ENCODE peak calls at places on chromosome 5, in seven cellular contexts. One of them, this sample, is unnamed.

GRCh38 chr5:167773902-167774301 is 517.5 kb upstream of the WWC1 start:
- DNase-seq in ecto neural progenitor cell: no peak
- DNase-seq in GM23338: no peak
- DNase-seq in T-helper 1 cell: no peak
- DNase-seq in head of caudate nucleus: no peak
- DNase-seq in activated T-cell treated with anti-CD3 and anti-CD28 coated beads for 4 hours: no peak
- DNase-seq in DMS153: no peak
- DNase-seq in this sample: no peak

GRCh38 chr5:138978085-138978484 is 103.0 kb upstream of the LRRTM2 start:
- DNase-seq in ecto neural progenitor cell: no peak
- DNase-seq in GM23338: no peak
- DNase-seq in T-helper 1 cell: no peak
- DNase-seq in head of caudate nucleus: no peak
- DNase-seq in activated T-cell treated with anti-CD3 and anti-CD28 coated beads for 4 hours: no peak
- DNase-seq in DMS153: no peak
- DNase-seq in this sample: no peak

GRCh38 chr5:1718669-1719068 is 81.0 kb downstream of the MRPL36 start:
- DNase-seq in ecto neural progenitor cell: no peak
- DNase-seq in GM23338: peak
- DNase-seq in T-helper 1 cell: no peak
- DNase-seq in head of caudate nucleus: no peak
- DNase-seq in activated T-cell treated with anti-CD3 and anti-CD28 coated beads for 4 hours: no peak
- DNase-seq in DMS153: no peak
- DNase-seq in this sample: no peak

GRCh38 chr5:145324101-145324500 is 511.0 kb downstream of the PRELID2 start:
- DNase-seq in ecto neural progenitor cell: no peak
- DNase-seq in GM23338: no peak
- DNase-seq in T-helper 1 cell: no peak
- DNase-seq in head of caudate nucleus: no peak
- DNase-seq in activated T-cell treated with anti-CD3 and anti-CD28 coated beads for 4 hours: no peak
- DNase-seq in DMS153: no peak
- DNase-seq in this sample: no peak

GRCh38 chr5:158634713-158635112 is 465.0 kb downstream of the EBF1 start:
- DNase-seq in ecto neural progenitor cell: no peak
- DNase-seq in GM23338: no peak
- DNase-seq in T-helper 1 cell: no peak
- DNase-seq in head of caudate nucleus: no peak
- DNase-seq in activated T-cell treated with anti-CD3 and anti-CD28 coated beads for 4 hours: no peak
- DNase-seq in DMS153: no peak
- DNase-seq in this sample: no peak

GRCh38 chr5:154049685-154050084 is 10.9 kb downstream of the MFAP3 start:
- DNase-seq in ecto neural progenitor cell: no peak
- DNase-seq in GM23338: no peak
- DNase-seq in T-helper 1 cell: no peak
- DNase-seq in head of caudate nucleus: no peak
- DNase-seq in activated T-cell treated with anti-CD3 and anti-CD28 coated beads for 4 hours: no peak
- DNase-seq in DMS153: no peak
- DNase-seq in this sample: no peak

GRCh38 chr5:164504141-164504772 is 998.8 kb downstream of the MAT2B start:
- DNase-seq in ecto neural progenitor cell: peak
- DNase-seq in GM23338: peak
- DNase-seq in T-helper 1 cell: no peak
- DNase-seq in head of caudate nucleus: peak
- DNase-seq in activated T-cell treated with anti-CD3 and anti-CD28 coated beads for 4 hours: no peak
- DNase-seq in DMS153: no peak
- DNase-seq in this sample: peak

GRCh38 chr5:62183727-62184126 is 122.3 kb upstream of the KIF2A start:
- DNase-seq in ecto neural progenitor cell: no peak
- DNase-seq in GM23338: no peak
- DNase-seq in T-helper 1 cell: no peak
- DNase-seq in head of caudate nucleus: no peak
- DNase-seq in activated T-cell treated with anti-CD3 and anti-CD28 coated beads for 4 hours: no peak
- DNase-seq in DMS153: no peak
- DNase-seq in this sample: no peak

GRCh38 chr5:116652196-116652729 is 77.6 kb upstream of the SEMA6A start:
- DNase-seq in ecto neural progenitor cell: peak
- DNase-seq in GM23338: peak
- DNase-seq in T-helper 1 cell: no peak
- DNase-seq in head of caudate nucleus: peak
- DNase-seq in activated T-cell treated with anti-CD3 and anti-CD28 coated beads for 4 hours: no peak
- DNase-seq in DMS153: peak
- DNase-seq in this sample: peak

GRCh38 chr5:58265531-58265930 is 194.4 kb downstream of the PLK2 start:
- DNase-seq in ecto neural progenitor cell: no peak
- DNase-seq in GM23338: no peak
- DNase-seq in T-helper 1 cell: no peak
- DNase-seq in head of caudate nucleus: no peak
- DNase-seq in activated T-cell treated with anti-CD3 and anti-CD28 coated beads for 4 hours: no peak
- DNase-seq in DMS153: no peak
- DNase-seq in this sample: no peak

GRCh38 chr5:9440517-9440916 is 105.4 kb downstream of the SEMA5A start:
- DNase-seq in ecto neural progenitor cell: no peak
- DNase-seq in GM23338: no peak
- DNase-seq in T-helper 1 cell: no peak
- DNase-seq in head of caudate nucleus: no peak
- DNase-seq in activated T-cell treated with anti-CD3 and anti-CD28 coated beads for 4 hours: no peak
- DNase-seq in DMS153: no peak
- DNase-seq in this sample: no peak

GRCh38 chr5:962801-963200 is 45.8 kb upstream of the NKD2 start:
- DNase-seq in ecto neural progenitor cell: no peak
- DNase-seq in GM23338: no peak
- DNase-seq in T-helper 1 cell: no peak
- DNase-seq in head of caudate nucleus: no peak
- DNase-seq in activated T-cell treated with anti-CD3 and anti-CD28 coated beads for 4 hours: no peak
- DNase-seq in DMS153: no peak
- DNase-seq in this sample: no peak

GRCh38 chr5:72634444-72634843 is 127.2 kb upstream of the ZNF366 start:
- DNase-seq in ecto neural progenitor cell: no peak
- DNase-seq in GM23338: no peak
- DNase-seq in T-helper 1 cell: no peak
- DNase-seq in head of caudate nucleus: no peak
- DNase-seq in activated T-cell treated with anti-CD3 and anti-CD28 coated beads for 4 hours: no peak
- DNase-seq in DMS153: no peak
- DNase-seq in this sample: no peak

GRCh38 chr5:167903243-167903642 is 388.2 kb upstream of the WWC1 start:
- DNase-seq in ecto neural progenitor cell: no peak
- DNase-seq in GM23338: no peak
- DNase-seq in T-helper 1 cell: no peak
- DNase-seq in head of caudate nucleus: no peak
- DNase-seq in activated T-cell treated with anti-CD3 and anti-CD28 coated beads for 4 hours: no peak
- DNase-seq in DMS153: no peak
- DNase-seq in this sample: no peak

GRCh38 chr5:98962587-98962986 is 33.8 kb upstream of the CHD1 start:
- DNase-seq in ecto neural progenitor cell: no peak
- DNase-seq in GM23338: no peak
- DNase-seq in T-helper 1 cell: no peak
- DNase-seq in head of caudate nucleus: no peak
- DNase-seq in activated T-cell treated with anti-CD3 and anti-CD28 coated beads for 4 hours: no peak
- DNase-seq in DMS153: no peak
- DNase-seq in this sample: no peak

GRCh38 chr5:143235423-143235822 is 168.1 kb downstream of the NR3C1 start:
- DNase-seq in ecto neural progenitor cell: no peak
- DNase-seq in GM23338: no peak
- DNase-seq in T-helper 1 cell: no peak
- DNase-seq in head of caudate nucleus: no peak
- DNase-seq in activated T-cell treated with anti-CD3 and anti-CD28 coated beads for 4 hours: no peak
- DNase-seq in DMS153: no peak
- DNase-seq in this sample: no peak

GRCh38 chr5:39185761-39186160 is 33.6 kb downstream of the FYB1 start:
- DNase-seq in ecto neural progenitor cell: no peak
- DNase-seq in GM23338: no peak
- DNase-seq in T-helper 1 cell: no peak
- DNase-seq in head of caudate nucleus: no peak
- DNase-seq in activated T-cell treated with anti-CD3 and anti-CD28 coated beads for 4 hours: no peak
- DNase-seq in DMS153: no peak
- DNase-seq in this sample: no peak

GRCh38 chr5:143251946-143252345 is 151.5 kb downstream of the NR3C1 start:
- DNase-seq in ecto neural progenitor cell: no peak
- DNase-seq in GM23338: no peak
- DNase-seq in T-helper 1 cell: no peak
- DNase-seq in head of caudate nucleus: no peak
- DNase-seq in activated T-cell treated with anti-CD3 and anti-CD28 coated beads for 4 hours: no peak
- DNase-seq in DMS153: no peak
- DNase-seq in this sample: no peak

GRCh38 chr5:126309860-126310259 is 113.3 kb upstream of the GRAMD2B start:
- DNase-seq in ecto neural progenitor cell: no peak
- DNase-seq in GM23338: no peak
- DNase-seq in T-helper 1 cell: no peak
- DNase-seq in head of caudate nucleus: no peak
- DNase-seq in activated T-cell treated with anti-CD3 and anti-CD28 coated beads for 4 hours: no peak
- DNase-seq in DMS153: no peak
- DNase-seq in this sample: no peak

GRCh38 chr5:80711938-80712337 is 57.2 kb upstream of the DHFR start:
- DNase-seq in ecto neural progenitor cell: peak
- DNase-seq in GM23338: peak
- DNase-seq in T-helper 1 cell: no peak
- DNase-seq in head of caudate nucleus: peak
- DNase-seq in activated T-cell treated with anti-CD3 and anti-CD28 coated beads for 4 hours: no peak
- DNase-seq in DMS153: no peak
- DNase-seq in this sample: peak

GRCh38 chr5:112014771-112015170 is 257.8 kb upstream of the NREP start:
- DNase-seq in ecto neural progenitor cell: no peak
- DNase-seq in GM23338: no peak
- DNase-seq in T-helper 1 cell: no peak
- DNase-seq in head of caudate nucleus: no peak
- DNase-seq in activated T-cell treated with anti-CD3 and anti-CD28 coated beads for 4 hours: no peak
- DNase-seq in DMS153: no peak
- DNase-seq in this sample: no peak

This sample was measured in glutamatergic neuron.